ENCODE peak calls at places on chromosomes 5 and 9, in seven cellular contexts. K is ovary; N is SK-N-SH; E is cardiac muscle cell; M is colonic mucosa; R is GM12878; F is effector memory CD4-positive, alpha-beta T cell. W is an unnamed sample. For H3K27me3 and H3K36me3, the result is how much of the 10 kb centered on the place peaks cover.

GRCh38 chr9:13804532-13804931 is 509.4 kb downstream of the NFIB start:
- DNase-seq in K (no peak), N (no peak), E (peak), M (no peak), R (no peak), F (no peak), W (no peak)

GRCh38 chr5:176743136-176743827 is 67.1 kb upstream of the UNC5A start:
- DNase-seq in K (no peak), N (peak), E (no peak), M (peak), R (no peak), F (no peak), W (peak)

GRCh38 chr9:91894023-91894422 is 56.0 kb downstream of the ROR2 start:
- DNase-seq in K (no peak), N (no peak), E (no peak), M (no peak), R (no peak), F (no peak), W (no peak)

GRCh38 chr9:6000955-6001354 is 14.5 kb downstream of the RANBP6 start:
- DNase-seq in K (no peak), N (no peak), E (no peak), M (no peak), R (no peak), F (no peak), W (no peak)

GRCh38 chr9:93122721-93123221 is 11.3 kb downstream of the NINJ1 start:
- DNase-seq in K (peak), N (no peak), E (no peak), M (no peak), R (no peak), F (no peak), W (no peak)

GRCh38 chr5:120767171-120767820 is 303.2 kb downstream of the PRR16 start:
- DNase-seq in K (no peak), N (no peak), E (peak), M (no peak), R (no peak), F (no peak), W (no peak)

GRCh38 chr9:123120131-123120530 is 86.7 kb downstream of the GPR21 start:
- DNase-seq in K (no peak), N (no peak), E (no peak), M (no peak), R (no peak), F (no peak), W (no peak)

GRCh38 chr5:178348356-178349146 is 115.9 kb upstream of the PHYKPL start:
- DNase-seq in K (no peak), N (peak), E (no peak), M (no peak), R (no peak), F (no peak), W (no peak)

GRCh38 chr5:170638454-170639220 is 134.8 kb downstream of the KCNIP1 start:
- DNase-seq in K (peak), N (peak), E (peak), M (peak), R (no peak), F (peak), W (peak)

GRCh38 chr5:131973089-131973712 is 27.7 kb upstream of the MEIKIN start:
- DNase-seq in K (no peak), N (no peak), E (no peak), M (no peak), R (no peak), F (no peak), W (no peak)

GRCh38 chr5:169584998-169585451 is 1.5 kb downstream of the SPDL1 start:
- DNase-seq in K (no peak), N (peak), E (no peak), M (no peak), R (no peak), F (no peak), W (peak)

GRCh38 chr5:56535347-56535746 is 280.0 kb upstream of the MAP3K1 start:
- DNase-seq in K (no peak), N (no peak), E (no peak), M (no peak), R (no peak), F (no peak), W (no peak)

GRCh38 chr5:157487358-157487757 is 27.3 kb downstream of the NIPAL4 start:
- DNase-seq in K (no peak), N (no peak), E (no peak), M (no peak), R (no peak), F (no peak), W (no peak)

GRCh38 chr9:83219154-83219923 is 156.4 kb upstream of the RASEF start:
- DNase-seq in K (peak), N (peak), E (peak), M (peak), R (no peak), F (no peak), W (peak)

GRCh38 chr5:120252839-120253238 is 211.3 kb upstream of the PRR16 start:
- DNase-seq in K (no peak), N (no peak), E (peak), M (no peak), R (no peak), F (no peak), W (no peak)

GRCh38 chr9:99365233-99365980 is 143.3 kb downstream of the SEC61B start:
- DNase-seq in K (no peak), N (no peak), E (peak), M (no peak), R (no peak), F (no peak), W (peak)

GRCh38 chr9:133135193-133135745 is 14.2 kb upstream of the RALGDS start:
- DNase-seq in K (peak), N (peak), E (peak), M (peak), R (no peak), F (peak), W (peak)

GRCh38 chr5:124504081-124504916 is 242.1 kb downstream of the ZNF608 start:
- DNase-seq in K (no peak), N (no peak), E (peak), M (no peak), R (no peak), F (no peak), W (no peak)

GRCh38 chr9:29213374-29214161 is 1640.3 kb upstream of the C9orf72 start:
- DNase-seq in K (no peak), N (peak), E (no peak), M (no peak), R (no peak), F (no peak), W (no peak)

GRCh38 chr9:306907-307306 is 92.2 kb downstream of the DOCK8 start:
- DNase-seq in K (no peak), N (no peak), E (peak), M (peak), R (no peak), F (peak), W (no peak)

GRCh38 chr5:51378061-51378409 is 5.2 kb upstream of the ISL1 start:
- DNase-seq in K (no peak), N (no peak), E (no peak), M (no peak), R (no peak), F (no peak), W (no peak)
- H3K27me3 ChIP-seq in K (under half), N (under half), E (half or more), M (under half), R (under half), F (under half), W (under half)

DNA sequence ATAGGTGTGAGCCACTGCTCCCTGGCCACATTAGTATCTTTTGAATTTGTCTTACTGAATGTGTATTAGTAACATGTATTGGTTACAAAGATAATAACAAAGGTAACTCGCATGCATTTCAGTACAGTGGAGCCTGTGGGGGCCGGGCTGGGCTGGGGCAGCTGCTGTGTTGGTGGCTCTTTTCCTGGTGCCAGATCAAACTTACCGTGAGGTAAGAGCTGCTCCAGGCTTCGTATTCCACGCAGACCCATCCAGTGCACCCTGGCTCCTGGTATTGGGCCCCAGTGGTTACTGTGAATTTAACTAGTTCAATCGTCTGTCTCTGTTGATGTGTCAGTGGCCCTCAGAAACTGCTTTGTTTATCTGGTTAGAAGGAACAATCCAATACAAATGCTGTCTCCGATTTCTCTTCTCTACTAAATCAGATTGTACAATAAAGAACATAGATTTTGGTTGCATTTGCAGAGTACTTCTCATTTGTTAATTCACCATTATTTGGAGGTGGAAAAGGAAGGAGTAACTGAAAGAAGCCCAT is 15.6 kb downstream of the PRRC2B start:
- DNase-seq in K (no peak), N (no peak), E (no peak), M (no peak), R (no peak), F (no peak), W (no peak)
- H3K27ac ChIP-seq in K (peak), N (no peak), E (peak), M (no peak), R (no peak), F (peak), W (no peak)

GRCh38 chr9:135734616-135735144 is 32.7 kb downstream of the KCNT1 start:
- DNase-seq in K (no peak), N (no peak), E (no peak), M (no peak), R (no peak), F (no peak), W (no peak)

GRCh38 chr9:135731454-135731853 is 29.5 kb downstream of the KCNT1 start:
- DNase-seq in K (no peak), N (no peak), E (no peak), M (no peak), R (no peak), F (no peak), W (no peak)

GRCh38 chr9:135736265-135736978 is 34.4 kb downstream of the KCNT1 start:
- DNase-seq in K (no peak), N (peak), E (no peak), M (no peak), R (no peak), F (no peak), W (no peak)

GRCh38 chr9:135729480-135729879 is 27.5 kb downstream of the KCNT1 start:
- DNase-seq in K (no peak), N (no peak), E (no peak), M (no peak), R (no peak), F (no peak), W (no peak)

GRCh38 chr9:135732569-135733257 is 30.7 kb downstream of the KCNT1 start:
- DNase-seq in K (no peak), N (no peak), E (no peak), M (no peak), R (no peak), F (no peak), W (no peak)
- H3K36me3 ChIP-seq in K (under half), N (under half), E (under half), M (under half), R (under half), F (under half), W (under half)

GRCh38 chr5:60826653-60827052 is 17.4 kb downstream of the ELOVL7 start:
- DNase-seq in K (no peak), N (no peak), E (no peak), M (no peak), R (peak), F (no peak), W (no peak)

GRCh38 chr5:60823574-60823973 is 20.5 kb downstream of the ELOVL7 start:
- DNase-seq in K (no peak), N (no peak), E (no peak), M (no peak), R (no peak), F (no peak), W (no peak)

GRCh38 chr5:60830581-60831127 is 13.4 kb downstream of the ELOVL7 start:
- DNase-seq in K (no peak), N (no peak), E (no peak), M (no peak), R (no peak), F (no peak), W (no peak)

GRCh38 chr5:60829490-60830266 is 14.4 kb downstream of the ELOVL7 start:
- DNase-seq in K (no peak), N (no peak), E (no peak), M (no peak), R (no peak), F (no peak), W (no peak)

DNA sequence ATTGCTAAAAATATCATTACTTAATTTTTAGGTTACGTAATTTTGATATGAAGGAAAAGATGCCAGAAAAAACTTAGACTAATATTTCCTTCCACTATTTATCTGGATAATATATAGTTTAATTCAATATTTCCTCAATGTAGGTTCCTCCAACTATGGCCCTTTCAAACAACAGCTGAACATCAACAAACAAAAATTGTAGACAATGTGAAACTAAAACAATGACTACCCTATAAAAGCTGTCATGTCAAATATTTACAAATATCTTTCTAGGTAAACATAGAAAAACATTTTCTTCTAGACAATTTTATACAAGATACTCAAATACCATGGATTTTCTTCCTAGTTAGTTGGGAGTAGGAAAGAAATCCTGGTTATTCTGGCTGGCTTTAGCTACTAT is 16.9 kb downstream of the ELOVL7 start:
- DNase-seq in K (no peak), N (no peak), E (no peak), M (no peak), R (no peak), F (no peak), W (no peak)
- H3K27me3 ChIP-seq in K (under half), N (under half), E (under half), M (under half), R (under half), F (under half), W (under half)

DNA sequence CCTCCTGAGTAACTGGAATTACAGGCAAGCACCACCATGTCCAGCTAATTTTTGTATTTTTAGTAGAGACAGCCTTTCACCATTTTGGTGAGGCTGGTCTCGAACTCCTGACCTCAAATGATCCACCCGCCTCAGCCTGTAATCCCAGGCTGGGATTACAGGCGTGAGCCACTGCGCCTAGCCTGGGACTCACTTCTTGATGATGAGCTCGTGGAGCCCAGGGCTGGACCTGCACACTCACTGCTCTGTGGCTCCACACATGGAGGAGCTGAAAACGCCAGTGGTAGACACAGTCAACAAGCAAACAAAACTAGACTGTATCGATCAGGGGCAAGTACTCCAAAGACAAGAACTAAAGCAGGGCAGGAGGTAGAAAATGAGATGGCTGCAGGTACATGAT is 59.8 kb upstream of the RPL26L1 start:
- DNase-seq in K (no peak), N (no peak), E (no peak), M (no peak), R (no peak), F (no peak), W (no peak)
- H3K27ac ChIP-seq in K (no peak), N (peak), E (no peak), M (no peak), R (no peak), F (no peak), W (peak)

DNA sequence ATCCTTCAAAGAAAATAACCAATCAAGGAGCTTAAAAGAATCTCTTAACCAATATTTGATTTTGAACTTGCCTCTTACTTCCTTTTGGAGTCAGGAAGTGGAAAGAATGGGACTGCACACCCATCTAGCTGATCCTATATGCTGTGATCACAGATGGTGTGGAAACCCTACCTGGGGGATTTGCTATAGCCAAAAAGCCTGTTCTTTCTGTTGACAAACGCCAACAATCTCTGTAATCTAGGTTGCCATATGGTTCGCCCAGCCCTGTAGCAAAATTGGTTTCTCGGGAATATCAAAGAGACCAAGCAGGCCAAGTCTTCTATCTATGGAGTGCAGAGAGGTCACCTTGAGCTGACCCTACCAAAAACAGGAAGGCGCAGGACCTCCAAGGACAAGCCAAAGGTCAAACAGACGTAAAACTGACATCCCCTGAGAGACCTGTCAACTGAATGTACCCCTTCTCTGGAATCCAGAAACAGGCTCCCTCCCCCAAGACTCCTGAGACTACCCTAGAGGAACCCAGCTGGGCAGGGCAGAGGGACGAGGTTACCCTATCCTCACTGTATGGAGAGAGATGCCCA is 19.4 kb downstream of the NRG2 start:
- DNase-seq in K (no peak), N (no peak), E (no peak), M (no peak), R (no peak), F (no peak), W (no peak)
- H3K36me3 ChIP-seq in K (under half), N (under half), E (under half), M (under half), R (under half), F (under half), W (under half)

GRCh38 chr5:172588380-172588779 is 52.7 kb upstream of the NEURL1B start:
- DNase-seq in K (no peak), N (no peak), E (no peak), M (no peak), R (no peak), F (no peak), W (no peak)
- H3K27me3 ChIP-seq in K (under half), N (under half), E (under half), M (under half), R (under half), F (under half), W (under half)

W was measured in SJSA1.